ENCODE peak calls at places on chromosomes 6 and 20, in ten cellular contexts. G is adrenal gland, M is breast epithelium, U is tibial nerve, K is transverse colon, X is heart right ventricle, B is cardiac muscle cell, R is uterus, D is HCT116, J is endothelial cell of umbilical vein. S is an unnamed sample. For H3K4me1 and H3K27me3, the result is how much of the 10 kb centered on the place peaks cover.

GRCh38 chr6:317452-318144 is 25.3 kb downstream of the DUSP22 start:
- DNase-seq in G (no peak), B (no peak), J (no peak), M (no peak), R (no peak), U (no peak), D (no peak), K (no peak), X (no peak), S (no peak)

GRCh38 chr20:16368645-16369292 is 204.5 kb downstream of the KIF16B start:
- DNase-seq in U (no peak), X (no peak), R (no peak), K (no peak), M (no peak), J (no peak), B (peak), D (no peak), G (no peak), S (no peak)

GRCh38 chr6:16239090-16239797 is 857 bp downstream of the GMPR start:
- DNase-seq in R (peak), B (peak), D (no peak), U (peak), K (peak), X (peak), M (no peak), G (peak), J (peak), S (peak)

GRCh38 chr20:58634121-58634817 is 16.8 kb upstream of the STX16 start:
- DNase-seq in J (peak), U (no peak), X (no peak), B (peak), M (no peak), D (no peak), R (peak), G (no peak), K (no peak), S (no peak)

GRCh38 chr6:128952902-128953301 is 70.0 kb downstream of the LAMA2 start:
- DNase-seq in D (no peak), U (no peak), J (no peak), R (no peak), X (no peak), M (no peak), G (no peak), B (no peak), K (no peak), S (no peak)

GRCh38 chr6:46051962-46052361 is 36.3 kb upstream of the CLIC5 start:
- DNase-seq in U (no peak), X (no peak), B (peak), M (no peak), G (no peak), K (no peak), J (no peak), D (no peak), R (no peak), S (no peak)

GRCh38 chr6:170473801-170474200 is 79.3 kb downstream of the PSMB1 start:
- DNase-seq in K (no peak), D (no peak), X (no peak), G (no peak), M (no peak), J (no peak), B (no peak), R (no peak), U (no peak), S (no peak)

GRCh38 chr20:62646851-62647520 is 4.7 kb downstream of the SLCO4A1 start:
- DNase-seq in J (no peak), D (no peak), K (peak), B (no peak), X (no peak), G (no peak), R (no peak), U (no peak), M (no peak), S (no peak)

GRCh38 chr6:163356324-163356723 is 58.2 kb upstream of the QKI start:
- DNase-seq in D (no peak), K (no peak), G (peak), J (peak), B (peak), M (no peak), X (peak), R (no peak), U (no peak), S (peak)

GRCh38 chr20:32524871-32525501 is 60.1 kb downstream of the NOL4L start:
- DNase-seq in D (no peak), X (peak), M (peak), R (no peak), K (peak), J (peak), B (no peak), G (peak), U (peak), S (peak)

GRCh38 chr20:31910071-31910803 is 39.8 kb downstream of the TTLL9 start:
- DNase-seq in X (no peak), M (no peak), D (no peak), K (no peak), U (no peak), R (no peak), G (no peak), B (no peak), J (no peak), S (no peak)

GRCh38 chr20:48025661-48026060 is 240.4 kb upstream of the SULF2 start:
- DNase-seq in B (peak), U (no peak), D (no peak), J (no peak), K (no peak), G (no peak), R (no peak), X (no peak), M (no peak), S (no peak)

GRCh38 chr6:85644374-85644762 is 1.7 kb upstream of the SYNCRIP start:
- DNase-seq in K (no peak), U (no peak), G (no peak), J (no peak), X (no peak), M (no peak), R (no peak), B (no peak), D (no peak), S (no peak)

GRCh38 chr20:1536893-1537730 is 20.4 kb downstream of the SIRPD start:
- DNase-seq in R (no peak), U (no peak), X (no peak), D (no peak), M (no peak), B (no peak), K (no peak), J (no peak), G (no peak), S (no peak)

GRCh38 chr20:2236266-2236665 is 59.5 kb upstream of the TGM3 start:
- DNase-seq in M (no peak), G (no peak), J (peak), U (no peak), R (no peak), X (no peak), B (peak), D (no peak), K (no peak), S (no peak)

GRCh38 chr20:42007251-42007650 is 389.1 kb upstream of the CHD6 start:
- DNase-seq in D (no peak), B (no peak), X (no peak), M (no peak), U (no peak), R (no peak), J (no peak), K (no peak), G (no peak), S (no peak)

GRCh38 chr6:107658920-107659879 is 164.9 kb downstream of the SCML4 start:
- DNase-seq in X (no peak), B (no peak), G (no peak), D (no peak), K (no peak), U (no peak), M (no peak), R (no peak), J (no peak), S (no peak)

GRCh38 chr6:90575267-90575666 is 11.6 kb downstream of the MAP3K7 start:
- DNase-seq in G (no peak), X (no peak), R (no peak), J (no peak), D (no peak), K (no peak), U (no peak), M (no peak), B (no peak), S (no peak)

GRCh38 chr6:80728830-80729229 is 622.4 kb downstream of the BCKDHB start:
- DNase-seq in G (no peak), M (no peak), B (no peak), U (no peak), R (no peak), D (no peak), J (no peak), X (no peak), K (no peak), S (no peak)

GRCh38 chr6:41352396-41352795 is 17.0 kb downstream of the NCR2 start:
- DNase-seq in J (no peak), R (no peak), K (no peak), G (no peak), X (no peak), D (no peak), M (peak), B (no peak), U (no peak), S (peak)

GRCh38 chr20:50918403-50918802 is 12.8 kb downstream of the ADNP start:
- DNase-seq in M (no peak), D (no peak), K (no peak), G (no peak), R (no peak), J (no peak), X (no peak), B (peak), U (no peak), S (no peak)

GRCh38 chr6:31940256-31940664 is 5.6 kb upstream of the CFB start:
- DNase-seq in X (no peak), K (no peak), B (no peak), U (no peak), D (no peak), M (no peak), R (no peak), G (no peak), J (no peak), S (no peak)

GRCh38 chr20:32018269-32019155 is 8.3 kb downstream of the CCM2L start:
- DNase-seq in J (peak), R (peak), D (peak), M (peak), U (peak), B (no peak), G (peak), X (peak), K (peak), S (no peak)

GRCh38 chr6:36893976-36894932 is 8.5 kb downstream of the C6orf89 start:
- DNase-seq in R (no peak), G (no peak), X (no peak), B (no peak), J (no peak), K (no peak), U (no peak), M (no peak), D (no peak), S (no peak)

GRCh38 chr6:155200012-155200411 is 63.8 kb upstream of the CLDN20 start:
- DNase-seq in D (no peak), G (no peak), J (peak), M (no peak), R (no peak), U (no peak), B (no peak), X (no peak), K (no peak), S (no peak)

GRCh38 chr6:7672066-7673062 is 53.5 kb upstream of the BMP6 start:
- DNase-seq in K (no peak), U (no peak), J (no peak), D (no peak), X (no peak), M (no peak), R (no peak), G (no peak), B (peak), S (no peak)

GRCh38 chr6:136609878-136610706 is 59.9 kb upstream of the MAP7 start:
- DNase-seq in G (peak), B (peak), U (no peak), K (peak), J (peak), X (no peak), M (peak), R (peak), D (peak), S (peak)

GRCh38 chr6:65637289-65638046 is 69.6 kb downstream of the EYS start:
- DNase-seq in K (no peak), D (no peak), R (no peak), B (no peak), J (no peak), G (no peak), X (peak), U (no peak), M (no peak), S (no peak)

GRCh38 chr6:168206186-168206585 is 113.4 kb downstream of the DACT2 start:
- DNase-seq in K (no peak), M (no peak), D (no peak), J (no peak), B (peak), G (no peak), X (no peak), U (no peak), R (no peak), S (no peak)

GRCh38 chr6:6543181-6543879 is 45.2 kb upstream of the LY86 start:
- DNase-seq in B (no peak), D (no peak), K (no peak), X (no peak), G (no peak), U (peak), R (no peak), M (no peak), J (no peak), S (no peak)

GRCh38 chr20:3739054-3739925 is 6.8 kb downstream of the HSPA12B start:
- DNase-seq in U (no peak), K (no peak), D (no peak), X (peak), G (no peak), B (no peak), R (no peak), M (no peak), J (peak), S (no peak)

GRCh38 chr20:1357921-1358671 is 29.2 kb upstream of the SDCBP2 start:
- DNase-seq in R (no peak), B (peak), G (peak), D (no peak), U (no peak), J (no peak), M (no peak), X (no peak), K (no peak), S (no peak)

GRCh38 chr6:125780540-125781306 is 10.0 kb upstream of the NCOA7 start:
- DNase-seq in X (peak), U (peak), J (peak), B (peak), M (peak), K (peak), G (peak), R (peak), D (peak), S (peak)

GRCh38 chr20:59783020-59784010 is 150.1 kb downstream of the SYCP2 start:
- DNase-seq in X (peak), K (peak), R (no peak), U (peak), D (peak), B (peak), J (peak), M (no peak), G (peak), S (peak)

DNA sequence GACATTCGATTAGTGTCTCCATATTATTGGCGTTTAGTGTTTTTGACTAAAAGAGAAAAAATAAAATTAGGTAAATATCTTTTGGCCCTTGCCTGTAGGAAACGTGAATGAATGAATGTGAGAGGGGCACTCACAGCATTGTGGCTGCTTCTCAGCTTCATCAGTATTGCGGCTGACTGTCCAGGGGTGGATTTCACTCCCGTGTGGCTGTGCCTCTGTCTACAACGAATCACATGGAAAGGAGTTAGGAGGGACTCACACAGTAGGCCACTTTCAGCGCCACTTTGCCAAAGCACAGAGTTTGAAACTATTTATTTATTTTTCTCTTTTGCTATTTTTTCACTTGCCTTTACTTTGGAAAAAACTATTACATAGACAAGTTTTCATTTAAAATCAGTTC is 805 bp downstream of the TAGAP start:
- DNase-seq in G (no peak), X (no peak), B (no peak), R (no peak), K (no peak), U (no peak), M (no peak), D (no peak), J (no peak), S (no peak)
- H3K4me1 ChIP-seq in G (under half), X (under half), B (under half), R (under half), K (under half), U (under half), M (under half), D (under half), J (under half), S (under half)

DNA sequence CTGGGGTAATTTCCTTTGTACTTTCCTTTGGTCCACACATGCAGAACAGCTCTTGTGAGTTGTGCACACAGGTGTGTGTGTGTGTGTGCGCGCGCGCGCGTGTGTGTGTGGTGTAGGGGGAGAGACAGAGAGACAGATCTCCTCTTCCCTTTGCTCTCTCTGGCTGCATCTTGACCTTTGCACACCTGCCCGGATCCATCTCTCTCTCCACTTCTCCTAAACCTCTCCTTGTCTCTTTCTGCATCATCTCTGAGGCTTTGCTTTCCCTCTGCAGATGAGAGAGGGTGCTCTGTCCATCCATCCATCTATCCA is 67.0 kb downstream of the SRC start:
- DNase-seq in G (no peak), K (no peak), M (no peak), J (peak), B (no peak), D (no peak), U (no peak), R (no peak), X (no peak), S (no peak)
- H3K27me3 ChIP-seq in G (under half), K (under half), M (under half), J (under half), B (under half), D (under half), U (half or more), R (under half), X (half or more), S (under half)

DNA sequence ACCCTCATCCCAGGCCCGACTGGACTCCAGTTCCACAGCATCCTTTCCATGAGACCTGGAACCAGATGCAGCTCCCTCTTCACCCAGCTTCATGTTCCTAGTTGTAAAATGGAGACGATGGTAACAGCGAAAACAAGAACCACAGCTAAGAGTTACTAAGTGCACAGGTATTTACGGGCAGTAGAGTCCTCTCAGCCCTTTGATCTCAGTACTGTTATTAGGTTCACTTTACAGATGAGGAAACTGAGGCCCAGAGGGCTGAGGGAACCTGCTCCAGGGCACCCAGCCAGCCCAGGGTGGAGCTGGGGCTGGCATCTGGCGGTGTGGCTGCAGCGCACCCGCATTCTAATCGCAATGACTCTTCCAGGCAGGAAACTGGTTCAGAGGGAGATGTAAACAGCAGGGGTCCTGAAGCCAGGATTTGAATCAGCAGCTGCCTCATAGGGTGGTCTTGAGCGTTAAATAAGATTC is 858 bp downstream of the BCAS1 start:
- DNase-seq in K (peak), M (no peak), X (no peak), G (no peak), J (no peak), D (no peak), U (no peak), R (no peak), B (no peak), S (no peak)
- H3K27ac ChIP-seq in K (peak), M (no peak), X (no peak), G (no peak), J (no peak), D (no peak), U (no peak), R (no peak), B (no peak), S (no peak)

DNA sequence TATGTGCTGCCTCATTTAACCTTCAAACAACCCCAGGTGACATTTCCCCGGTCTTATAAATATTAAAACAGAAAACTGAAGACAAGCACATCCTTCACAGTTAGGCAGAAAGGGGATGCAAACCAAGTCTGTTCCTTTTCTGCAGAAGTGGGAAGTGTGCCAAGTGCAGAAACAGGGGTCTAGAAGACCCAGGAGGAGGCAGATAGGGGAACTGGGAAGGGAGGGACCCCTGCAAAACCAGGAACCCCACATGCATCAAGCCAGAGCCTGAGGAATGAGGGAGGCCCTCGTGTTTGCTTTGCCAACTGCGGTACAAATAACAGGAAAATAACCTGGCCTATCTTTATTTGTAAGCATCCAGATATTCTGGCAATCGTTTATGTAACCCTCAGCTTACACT is 17.0 kb upstream of the CST3 start:
- DNase-seq in M (no peak), J (no peak), B (no peak), G (no peak), X (no peak), R (no peak), U (no peak), K (no peak), D (no peak), S (peak)
- H3K4me1 ChIP-seq in M (under half), J (under half), B (under half), G (under half), X (under half), R (under half), U (under half), K (under half), D (under half), S (under half)